ENCODE peak calls at places on chromosomes 11 and 22, in four cellular contexts. Y is brain pericyte; S is stimulated activated CD8-positive, alpha-beta memory T cell treated with anti-CD3 and anti-CD28 coated beads, Interleukin-7, amount 100 ng/mL, for 4 hours; D is T-cell. M is an unnamed sample.

GRCh38 chr11:18243783-18244362 is 4.6 kb downstream of the SAA2 start:
- DNase-seq in Y (peak), S (peak), D (peak), M (peak)

GRCh38 chr11:119572481-119573424 is 149.8 kb upstream of the THY1 start:
- DNase-seq in Y (no peak), S (no peak), D (no peak), M (no peak)

GRCh38 chr11:78465169-78465942 is 47.7 kb upstream of the GAB2 start:
- DNase-seq in Y (no peak), S (no peak), D (no peak), M (no peak)

GRCh38 chr11:48001438-48002021 is 21.2 kb downstream of the PTPRJ start:
- DNase-seq in Y (peak), S (peak), D (peak), M (no peak)

GRCh38 chr11:119447664-119448242 is 24.8 kb upstream of the THY1 start:
- DNase-seq in Y (no peak), S (no peak), D (no peak), M (no peak)

GRCh38 chr22:20792221-20792965 is 18.5 kb downstream of the SERPIND1 start:
- DNase-seq in Y (no peak), S (no peak), D (no peak), M (no peak)

GRCh38 chr11:95156916-95157568 is 67.4 kb downstream of the ENDOD1 start:
- DNase-seq in Y (no peak), S (no peak), D (no peak), M (no peak)

GRCh38 chr11:2101171-2101675 is 38.0 kb downstream of the IGF2 start:
- DNase-seq in Y (no peak), S (no peak), D (no peak), M (no peak)

GRCh38 chr11:100776212-100776896 is 89.3 kb downstream of the ARHGAP42 start:
- DNase-seq in Y (no peak), S (no peak), D (no peak), M (peak)

GRCh38 chr11:117220999-117221774 is 10.7 kb downstream of the PCSK7 start:
- DNase-seq in Y (no peak), S (no peak), D (no peak), M (no peak)

GRCh38 chr11:116857936-116858335 is 20.5 kb upstream of the APOA1 start:
- DNase-seq in Y (no peak), S (no peak), D (no peak), M (no peak)

GRCh38 chr22:28009272-28009827 is 90.3 kb upstream of the PITPNB start:
- DNase-seq in Y (no peak), S (peak), D (peak), M (peak)

GRCh38 chr22:39302431-39302960 is 16.9 kb downstream of the RPL3 start:
- DNase-seq in Y (no peak), S (no peak), D (no peak), M (no peak)

GRCh38 chr11:11408436-11409221 is 55.6 kb upstream of the CSNK2A3 start:
- DNase-seq in Y (no peak), S (no peak), D (no peak), M (no peak)

GRCh38 chr22:47835726-47836125 is 1073.3 kb downstream of the TBC1D22A start:
- DNase-seq in Y (no peak), S (no peak), D (no peak), M (no peak)

GRCh38 chr22:21837184-21837979 is 30.1 kb downstream of the MAPK1 start:
- DNase-seq in Y (peak), S (no peak), D (no peak), M (no peak)

GRCh38 chr22:43185860-43186261 is 1.1 kb downstream of the TTLL12 start:
- DNase-seq in Y (no peak), S (no peak), D (no peak), M (peak)

GRCh38 chr11:101825551-101825950 is 89.3 kb upstream of the CEP126 start:
- DNase-seq in Y (no peak), S (no peak), D (no peak), M (no peak)

GRCh38 chr11:65851083-65851579 is 6.8 kb downstream of the CFL1 start:
- DNase-seq in Y (no peak), S (no peak), D (no peak), M (no peak)

GRCh38 chr22:44391026-44391425 is 78.3 kb upstream of the SHISAL1 start:
- DNase-seq in Y (no peak), S (no peak), D (no peak), M (no peak)

M was measured in Calu3.